ENCODE peak calls at places on chromosomes 12 and 14, in nine cellular contexts. S is stomach, I is ovary, M is esophagus squamous epithelium, F is endothelial cell of umbilical vein, V is GM12891, Q is HepG2, N is Peyer's patch, E is H54. C is an unnamed sample.

GRCh38 chr12:10721654-10722501 is 1.2 kb downstream of the YBX3 start:
- DNase-seq in S (peak; percentile 81), I (peak; percentile 97), F (peak; percentile 100), V (peak; percentile 13), Q (peak; percentile 81), M (peak; percentile 8), E (peak; percentile 68), N (peak; percentile 65), C (peak; percentile 96)

GRCh38 chr12:83945871-83946270 is 966.7 kb downstream of the SLC6A15 start:
- DNase-seq in V (no peak), N (no peak), S (no peak), M (no peak), E (no peak), I (no peak), Q (peak; percentile 2), F (peak; percentile 31), C (no peak)

GRCh38 chr12:53709671-53710070 is 17.6 kb downstream of the CALCOCO1 start:
- DNase-seq in F (no peak), N (no peak), E (no peak), M (no peak), V (no peak), S (no peak), I (no peak), Q (no peak), C (no peak)

GRCh38 chr12:34598851-34599529 is 576.7 kb downstream of the ALG10 start:
- DNase-seq in V (no peak), I (no peak), S (peak; percentile 16), M (no peak), E (no peak), N (no peak), F (no peak), Q (no peak), C (no peak)

GRCh38 chr12:6215932-6216494 is 15.8 kb downstream of the CD9 start:
- DNase-seq in V (no peak), M (no peak), Q (no peak), E (peak; percentile 95), N (no peak), I (no peak), F (peak; percentile 92), S (peak; percentile 88), C (peak; percentile 93)

GRCh38 chr14:105537580-105538474 is 11.4 kb downstream of the TMEM121 start:
- DNase-seq in S (peak; percentile 78), Q (no peak), E (peak; percentile 87), M (no peak), F (no peak), I (peak; percentile 49), N (peak; percentile 59), V (peak; percentile 96), C (no peak)

GRCh38 chr14:55572578-55572977 is 7.4 kb upstream of the KTN1 start:
- DNase-seq in Q (peak; percentile 72), I (no peak), F (peak; percentile 82), V (no peak), S (peak; percentile 44), E (no peak), M (no peak), N (no peak), C (no peak)

GRCh38 chr12:6928703-6929407 is 1.1 kb downstream of the ATN1 start:
- DNase-seq in F (no peak), N (no peak), M (no peak), S (no peak), Q (no peak), V (no peak), I (peak; percentile 31), E (no peak), C (no peak)

DNA sequence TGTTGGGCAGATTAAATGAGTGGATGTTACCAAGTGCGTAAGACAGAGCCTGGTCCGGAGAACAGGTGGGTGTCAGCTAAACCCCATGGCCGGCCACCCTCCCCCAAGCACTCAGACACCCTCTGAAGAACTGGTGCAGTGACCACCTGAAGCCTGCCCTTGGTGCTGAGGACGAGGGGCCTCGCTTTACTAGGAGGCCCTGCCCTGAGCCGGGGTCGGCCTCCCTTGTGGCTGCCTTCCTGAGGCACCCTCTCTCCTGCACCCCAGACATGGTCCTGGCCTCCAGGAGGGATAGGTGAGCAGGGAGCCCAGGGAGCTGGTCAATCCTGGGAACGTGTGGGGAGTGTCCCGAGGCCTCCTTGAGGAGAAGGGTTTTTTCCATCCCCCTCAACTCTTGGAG is 4.9 kb upstream of the KIF26A start:
- DNase-seq in N (no peak), V (no peak), F (no peak), S (no peak), M (no peak), E (no peak), I (peak; percentile 10), Q (no peak), C (no peak)
- TF ChIP-seq POLR2A in N (no peak), V (no peak), F (no peak), S (no peak), M (no peak), E (no peak), I (no peak), Q (no peak), C (no peak)

GRCh38 chr12:48681416-48681737 is 661 bp downstream of the KANSL2 start:
- DNase-seq in E (no peak), I (no peak), N (no peak), Q (peak; percentile 12), F (no peak), S (no peak), M (no peak), V (no peak), C (no peak)

GRCh38 chr12:48680861-48681260 is 1.2 kb downstream of the KANSL2 start:
- DNase-seq in F (no peak), Q (no peak), M (no peak), S (no peak), I (no peak), V (no peak), N (no peak), E (no peak), C (no peak)

GRCh38 chr12:48683534-48683933 is 1.5 kb upstream of the KANSL2 start:
- DNase-seq in N (no peak), F (no peak), M (no peak), I (no peak), S (no peak), Q (no peak), E (no peak), V (no peak), C (no peak)

GRCh38 chr12:48682927-48683326 is 889 bp upstream of the KANSL2 start:
- DNase-seq in N (no peak), F (no peak), M (no peak), I (no peak), V (no peak), Q (no peak), E (no peak), S (no peak), C (no peak)

DNA sequence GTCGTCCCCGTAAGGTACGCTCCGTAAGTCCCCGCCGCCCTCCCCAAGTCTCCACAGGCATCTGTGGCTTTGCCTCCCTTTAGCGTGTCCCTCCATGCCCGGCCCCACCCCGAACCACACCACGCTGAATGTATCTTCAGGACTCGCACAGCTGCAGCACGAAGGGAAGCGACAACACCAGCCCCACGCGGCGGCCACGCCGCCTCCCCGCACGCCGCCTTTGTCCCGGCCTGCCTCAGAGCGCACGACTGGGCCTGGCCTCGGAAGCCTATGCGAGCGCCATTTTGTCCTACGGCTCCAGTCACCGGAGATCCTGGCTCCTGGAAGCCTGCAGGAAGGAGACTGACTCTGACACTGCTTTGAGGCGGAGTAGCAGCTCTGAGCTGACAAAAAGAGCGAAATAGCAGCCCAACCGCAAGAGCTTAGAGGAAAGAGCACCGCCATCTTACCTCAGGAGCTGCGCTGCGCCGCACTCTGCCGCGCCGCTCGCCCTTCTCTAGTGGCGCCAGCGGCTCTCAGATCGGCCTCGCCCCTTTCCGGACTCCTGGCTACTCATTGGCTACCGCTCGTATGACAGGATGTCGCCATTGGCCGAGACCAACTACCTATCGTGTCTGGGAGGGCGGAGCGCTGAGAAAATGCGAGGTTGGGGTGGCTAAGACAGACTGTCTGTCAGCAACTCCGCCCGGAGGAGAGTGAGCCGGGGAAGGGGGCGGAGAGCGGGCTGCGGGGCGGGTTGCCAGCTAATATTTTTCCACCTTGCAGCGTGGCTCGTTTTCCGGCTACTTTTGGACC is at the start of gene KANSL2:
- DNase-seq in F (peak; percentile 99), S (peak; percentile 99), E (peak; percentile 93), V (peak; percentile 93), M (peak; percentile 97), Q (peak; percentile 98), N (peak; percentile 98), I (peak; percentile 96), C (peak; percentile 100)
- TF ChIP-seq POLR2A in F (peak; percentile 99), S (peak; percentile 97), E (peak; percentile 98), V (peak; percentile 99), M (peak; percentile 99), Q (peak; percentile 99), N (peak; percentile 99), I (peak; percentile 96), C (no peak)

GRCh38 chr14:96627811-96628775 is 125.9 kb downstream of the PAPOLA start:
- DNase-seq in S (no peak), V (no peak), E (no peak), N (peak; percentile 3), M (no peak), F (no peak), I (no peak), Q (no peak), C (peak; percentile 61)

GRCh38 chr14:96630281-96630680 is 128.1 kb downstream of the PAPOLA start:
- DNase-seq in S (no peak), E (no peak), I (no peak), M (no peak), V (no peak), N (peak; percentile 11), Q (no peak), F (no peak), C (no peak)

GRCh38 chr14:96627386-96627785 is 125.2 kb downstream of the PAPOLA start:
- DNase-seq in S (no peak), I (no peak), M (no peak), E (no peak), V (no peak), F (no peak), Q (no peak), N (no peak), C (no peak)

GRCh38 chr14:96629558-96630222 is 127.5 kb downstream of the PAPOLA start:
- DNase-seq in F (no peak), V (no peak), S (no peak), M (no peak), I (no peak), N (peak; percentile 8), E (no peak), Q (no peak), C (no peak)

DNA sequence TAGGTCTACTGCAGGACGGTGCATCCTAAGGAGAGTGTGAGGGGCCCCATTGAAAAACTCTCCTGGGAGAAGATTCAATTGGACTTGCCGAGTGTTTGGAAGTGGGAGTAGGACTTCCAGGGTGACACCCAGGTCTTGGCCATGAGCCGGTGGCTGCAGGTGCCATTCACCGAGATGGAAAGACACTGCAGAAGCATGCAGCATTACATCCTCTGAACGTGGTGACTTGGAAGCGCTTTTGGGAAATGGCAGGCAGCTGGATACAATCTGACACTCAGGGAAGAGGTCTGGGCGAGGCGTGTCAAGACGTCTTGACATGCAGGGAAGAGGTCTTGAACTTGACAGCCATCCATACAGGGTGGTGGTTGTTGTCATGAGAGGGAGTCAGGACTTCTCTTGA is 126.9 kb downstream of the PAPOLA start:
- DNase-seq in I (no peak), M (no peak), V (no peak), Q (no peak), F (no peak), E (no peak), N (peak; percentile 4), S (no peak), C (peak; percentile 52)
- TF ChIP-seq POLR2A in I (no peak), M (no peak), V (no peak), Q (no peak), F (no peak), E (no peak), N (no peak), S (no peak), C (no peak)

DNA sequence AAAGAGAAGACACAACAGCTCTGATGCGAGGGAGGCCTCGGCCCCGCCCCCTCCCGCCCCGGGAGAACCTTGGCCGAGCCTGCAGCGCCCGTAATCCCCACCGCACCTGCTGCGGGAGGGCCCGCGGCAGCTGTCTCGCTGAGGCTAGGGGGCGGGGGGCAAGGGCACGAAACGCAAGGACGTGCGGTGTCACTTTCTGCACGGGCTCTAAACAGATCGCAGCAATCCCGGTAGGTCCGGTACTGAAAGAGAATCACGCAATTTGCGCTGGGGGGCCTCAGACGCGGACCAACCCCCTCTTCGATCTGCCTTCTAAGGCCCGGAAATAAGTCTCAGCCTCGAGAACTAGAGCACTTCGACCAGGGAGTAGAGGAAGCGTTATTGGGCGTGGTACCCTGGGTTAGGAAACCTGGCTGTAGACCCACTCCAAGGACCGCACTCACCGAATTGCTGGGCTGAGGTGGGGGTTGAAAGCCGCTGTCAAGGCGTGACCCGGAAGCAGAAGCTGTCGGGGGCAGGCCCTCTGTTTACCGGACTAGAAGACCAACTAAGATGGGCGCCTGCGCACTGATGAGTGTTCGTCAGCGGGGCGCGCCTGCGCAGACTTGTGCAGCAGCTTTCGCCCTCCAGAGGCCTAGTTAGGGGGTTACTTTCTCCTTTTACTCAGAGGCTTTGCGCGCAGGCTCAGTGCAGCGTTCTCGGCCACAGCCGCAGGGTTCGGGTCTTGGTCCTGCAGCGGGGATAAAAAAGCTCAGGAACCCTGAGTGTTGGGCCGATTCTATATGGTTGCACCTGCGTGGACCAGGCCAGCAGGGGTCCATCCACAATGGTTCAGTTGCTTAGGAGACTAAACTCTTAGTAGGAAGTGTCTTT is at the start of gene ASB8:
- DNase-seq in S (peak; percentile 99), N (peak; percentile 99), F (peak; percentile 99), I (peak; percentile 99), Q (peak; percentile 98), E (peak; percentile 91), V (peak; percentile 80), M (peak; percentile 93), C (peak; percentile 98)
- TF ChIP-seq POLR2A in S (no peak), N (peak; percentile 27), F (peak; percentile 84), I (no peak), Q (peak; percentile 50), E (no peak), V (peak; percentile 77), M (peak; percentile 12), C (no peak)

C was measured in lower leg skin.